ENCODE peak calls at places on chromosomes 2 and 18, in five cellular contexts. S is uterus, B is left lung, N is psoas muscle, J is adrenal gland. M is an unnamed sample. For H3K36me3, the result is how much of the 10 kb centered on the place peaks cover.

GRCh38 chr18:8549254-8549653 is 60.0 kb upstream of the RAB12 start:
- DNase-seq in N (no peak), J (no peak), S (no peak), B (no peak), M (no peak)

GRCh38 chr2:159168707-159169106 is 117.8 kb downstream of the WDSUB1 start:
- DNase-seq in N (no peak), S (no peak), B (no peak), J (no peak), M (no peak)

GRCh38 chr2:241214766-241215165 is 26.3 kb downstream of the ANO7 start:
- DNase-seq in J (no peak), N (no peak), S (no peak), B (no peak), M (no peak)

GRCh38 chr2:190984595-190984994 is 29.4 kb downstream of the STAT1 start:
- DNase-seq in B (no peak), N (no peak), J (no peak), S (no peak), M (no peak)

GRCh38 chr2:173716458-173717052 is 248.6 kb downstream of the SP3 start:
- DNase-seq in S (no peak), J (no peak), N (no peak), B (no peak), M (no peak)

GRCh38 chr2:220880623-220881022 is 691.5 kb downstream of the EPHA4 start:
- DNase-seq in B (no peak), J (no peak), S (no peak), N (no peak), M (no peak)

GRCh38 chr18:59238385-59238784 is 18.4 kb downstream of the GRP start:
- DNase-seq in S (no peak), N (no peak), B (no peak), J (no peak), M (no peak)

GRCh38 chr2:196130039-196130825 is 41.1 kb downstream of the STK17B start:
- DNase-seq in J (no peak), B (no peak), S (no peak), N (no peak), M (no peak)

GRCh38 chr18:56214706-56215105 is 423.7 kb downstream of the TXNL1 start:
- DNase-seq in S (no peak), J (no peak), N (no peak), B (no peak), M (no peak)

GRCh38 chr2:63842149-63843061 is 709 bp downstream of the UGP2 start:
- DNase-seq in S (peak), N (peak), B (no peak), J (peak), M (peak)

GRCh38 chr2:17800693-17801458 is 15.4 kb upstream of the MSGN1 start:
- DNase-seq in J (no peak), N (no peak), S (no peak), B (no peak), M (no peak)

GRCh38 chr18:23259701-23260661 is 124.7 kb downstream of the CABLES1 start:
- DNase-seq in J (peak), S (peak), B (peak), N (peak), M (peak)

GRCh38 chr2:2191110-2191707 is 139.9 kb downstream of the MYT1L start:
- DNase-seq in J (no peak), S (no peak), N (no peak), B (no peak), M (no peak)

GRCh38 chr2:23294238-23294637 is 90.7 kb upstream of the KLHL29 start:
- DNase-seq in S (no peak), N (no peak), J (no peak), B (no peak), M (no peak)

GRCh38 chr18:52652451-52652850 is 312.5 kb downstream of the DCC start:
- DNase-seq in S (no peak), J (no peak), N (no peak), B (no peak), M (no peak)

GRCh38 chr2:231745303-231746038 is 35.6 kb downstream of the PDE6D start:
- DNase-seq in J (no peak), B (no peak), S (no peak), N (no peak), M (no peak)

GRCh38 chr18:63074987-63075404 is 244.6 kb downstream of the BCL2 start:
- DNase-seq in B (peak), S (peak), J (peak), N (peak), M (peak)

GRCh38 chr2:67037655-67038054 is 359.5 kb upstream of the ETAA1 start:
- DNase-seq in B (no peak), N (no peak), J (no peak), S (no peak), M (no peak)

GRCh38 chr2:145060876-145061275 is 541.0 kb upstream of the ZEB2 start:
- DNase-seq in J (no peak), S (no peak), B (no peak), N (no peak), M (no peak)

GRCh38 chr2:232526296-232527055 is 516 bp downstream of the CHRND start:
- DNase-seq in N (peak), S (no peak), J (no peak), B (peak), M (no peak)

GRCh38 chr18:44781890-44782289 is 101.2 kb downstream of the SETBP1 start:
- DNase-seq in J (no peak), B (no peak), S (no peak), N (no peak), M (no peak)

GRCh38 chr2:137165968-137166367 is 400.6 kb downstream of the THSD7B start:
- DNase-seq in J (no peak), B (no peak), S (no peak), N (no peak), M (no peak)

GRCh38 chr2:237686659-237687136 is 59.3 kb downstream of the LRRFIP1 start:
- DNase-seq in N (no peak), B (no peak), S (peak), J (peak), M (no peak)

GRCh38 chr2:15919716-15920444 is 20.5 kb upstream of the MYCN start:
- DNase-seq in S (no peak), N (no peak), B (peak), J (no peak), M (no peak)

GRCh38 chr2:85457877-85458316 is 39.4 kb downstream of the SH2D6 start:
- DNase-seq in S (no peak), B (no peak), N (no peak), J (peak), M (peak)

GRCh38 chr2:120937736-120938131 is 202.1 kb downstream of the GLI2 start:
- DNase-seq in B (no peak), J (peak), N (no peak), S (peak), M (no peak)

GRCh38 chr2:15222856-15223255 is 338.3 kb downstream of the NBAS start:
- DNase-seq in B (no peak), J (no peak), N (no peak), S (no peak), M (no peak)

GRCh38 chr2:95353613-95354468 is 48.7 kb upstream of the FAHD2A start:
- DNase-seq in J (peak), N (no peak), B (peak), S (peak), M (peak)

GRCh38 chr2:39171618-39172017 is 50.8 kb upstream of the SOS1 start:
- DNase-seq in N (no peak), J (no peak), B (no peak), S (no peak), M (no peak)

GRCh38 chr2:21030983-21031968 is 12.6 kb downstream of the APOB start:
- DNase-seq in J (no peak), N (no peak), S (no peak), B (no peak), M (no peak)
- H3K36me3 ChIP-seq in J (under half), N (under half), S (under half), B (under half), M (under half)

GRCh38 chr2:105144128-105144940 is 97.2 kb upstream of the GPR45 start:
- DNase-seq in N (no peak), B (peak), S (no peak), J (no peak), M (no peak)
- H3K4me3 ChIP-seq in N (peak), B (no peak), S (peak), J (no peak), M (peak)

DNA sequence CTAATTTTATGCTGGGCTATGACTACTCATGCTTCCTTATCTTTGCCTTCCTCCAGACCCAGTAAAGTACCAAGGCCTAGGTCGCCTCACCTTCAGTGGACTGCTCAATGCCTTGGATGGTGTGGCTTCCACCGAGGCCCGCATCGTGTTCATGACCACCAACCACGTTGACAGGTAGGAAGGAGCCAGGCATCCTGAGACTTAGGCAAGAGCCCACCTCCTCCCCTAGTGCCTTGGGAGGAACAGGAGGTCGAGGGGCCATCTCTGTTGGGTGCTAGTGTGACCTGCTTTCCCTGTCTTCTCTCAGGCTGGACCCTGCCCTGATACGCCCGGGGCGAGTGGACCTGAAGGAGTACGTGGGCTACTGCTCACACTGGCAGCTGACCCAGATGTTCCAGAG is 3.3 kb downstream of the BCS1L start:
- DNase-seq in S (no peak), N (no peak), J (no peak), B (no peak), M (no peak)
- H3K36me3 ChIP-seq in S (under half), N (half or more), J (under half), B (half or more), M (under half)

GRCh38 chr18:49023938-49024341 is 73.2 kb upstream of the SMAD7 start:
- DNase-seq in B (no peak), N (peak), J (peak), S (no peak), M (peak)

GRCh38 chr18:49025426-49025766 is 74.6 kb upstream of the SMAD7 start:
- DNase-seq in B (no peak), S (no peak), J (no peak), N (peak), M (no peak)

GRCh38 chr18:49024808-49025361 is 74.1 kb upstream of the SMAD7 start:
- DNase-seq in J (peak), B (no peak), N (peak), S (no peak), M (peak)

GRCh38 chr18:49023281-49023937 is 72.6 kb upstream of the SMAD7 start:
- DNase-seq in S (no peak), N (peak), B (no peak), J (peak), M (peak)

GRCh38 chr18:49024408-49024807 is 73.6 kb upstream of the SMAD7 start:
- DNase-seq in J (no peak), N (peak), B (no peak), S (no peak), M (peak)
- H3K4me3 ChIP-seq in J (no peak), N (no peak), B (no peak), S (no peak), M (no peak)

GRCh38 chr2:25247792-25248512 is 79.6 kb upstream of the POMC start:
- DNase-seq in J (no peak), S (no peak), N (no peak), B (no peak), M (no peak)
- H3K36me3 ChIP-seq in J (under half), S (under half), N (half or more), B (half or more), M (under half)

DNA sequence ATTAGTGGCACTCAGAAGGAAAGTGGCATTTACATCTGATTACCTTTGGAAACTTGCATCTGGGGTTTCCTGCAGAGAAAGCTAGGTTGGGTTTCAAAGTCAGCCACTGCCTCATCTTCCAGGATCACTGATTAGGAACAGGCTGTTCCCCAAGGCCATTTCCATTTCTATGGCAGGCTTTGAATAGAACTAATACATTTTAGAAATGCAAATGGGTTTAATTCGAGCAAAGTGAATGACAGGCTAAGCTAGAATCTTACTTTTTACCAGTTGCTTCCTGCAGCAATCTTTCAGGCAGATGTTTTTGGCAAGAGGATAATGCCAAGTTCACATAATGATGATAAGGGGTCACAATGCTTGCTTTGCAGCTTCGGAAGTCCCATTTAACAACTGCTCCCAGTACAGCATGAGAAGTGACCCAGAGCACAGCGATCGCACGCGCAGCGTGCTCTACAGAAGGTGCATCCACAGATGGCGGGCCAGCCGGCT is 336.7 kb downstream of the LPIN1 start:
- DNase-seq in B (no peak), S (no peak), N (no peak), J (no peak), M (no peak)
- H3K4me3 ChIP-seq in B (no peak), S (no peak), N (no peak), J (no peak), M (no peak)

DNA sequence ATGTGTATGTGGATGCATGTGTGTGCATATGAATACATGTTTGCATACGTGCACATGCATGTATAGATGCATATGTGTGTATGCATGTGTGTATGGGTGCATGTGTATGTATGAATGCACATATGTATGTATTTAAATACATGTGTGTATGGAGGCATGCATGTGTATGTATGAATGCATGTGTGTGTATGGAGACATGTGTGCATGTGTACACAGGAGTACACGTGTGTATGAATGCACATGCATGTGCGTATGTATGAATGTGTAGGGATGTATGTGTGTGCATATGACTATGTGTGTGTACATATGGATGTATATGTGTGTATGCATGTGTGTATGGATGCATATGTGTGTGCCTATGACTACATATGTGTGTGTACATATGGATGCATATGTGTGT is 51.9 kb downstream of the DCDC2C start:
- DNase-seq in N (no peak), B (no peak), J (peak), S (no peak), M (no peak)
- H3K36me3 ChIP-seq in N (under half), B (under half), J (under half), S (under half), M (under half)

DNA sequence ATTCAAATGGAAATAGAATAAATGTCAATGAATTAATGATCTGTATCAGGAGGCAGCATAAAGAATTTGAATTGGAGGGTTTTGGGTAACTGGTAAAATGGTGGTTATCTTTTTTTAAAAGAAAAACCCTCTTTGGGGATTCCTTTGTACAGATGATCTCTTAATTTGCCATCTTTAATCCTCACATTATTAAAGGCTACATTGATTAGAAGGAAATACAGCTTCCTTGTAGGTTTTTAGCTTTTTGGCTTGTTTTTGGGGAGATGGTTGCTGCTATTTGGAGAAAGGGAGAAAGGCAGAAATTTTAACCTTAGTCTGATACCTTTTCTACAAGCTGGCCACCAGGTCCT is 600 bp upstream of the MAPRE2 start:
- DNase-seq in N (no peak), S (no peak), B (no peak), J (no peak), M (no peak)
- H3K4me3 ChIP-seq in N (peak), S (peak), B (peak), J (no peak), M (peak)

GRCh38 chr2:117989854-117990438 is 23.9 kb downstream of the CCDC93 start:
- DNase-seq in S (no peak), N (no peak), J (no peak), B (no peak), M (no peak)
- H3K36me3 ChIP-seq in S (under half), N (half or more), J (under half), B (half or more), M (under half)

M was measured in Peyer's patch.